ENCODE peak calls at places on chromosomes 2 and 18, in eight cellular contexts. F is Peyer's patch, R is right lobe of liver, M is NB4, P is body of pancreas, V is A549, B is sigmoid colon, Z is HCT116. A is an unnamed sample.

GRCh38 chr18:65725421-65726050 is 25.3 kb upstream of the CDH7 start:
- DNase-seq in F (peak; percentile 59), R (no peak), M (peak; percentile 37), P (peak; percentile 40), V (peak; percentile 36), B (no peak), Z (no peak), A (peak; percentile 41)

GRCh38 chr2:164903214-164903613 is 52.1 kb downstream of the SLC38A11 start:
- DNase-seq in F (no peak), R (no peak), M (no peak), P (no peak), V (no peak), B (no peak), Z (no peak), A (no peak)

GRCh38 chr18:44849361-44849760 is 168.7 kb downstream of the SETBP1 start:
- DNase-seq in F (no peak), R (no peak), M (no peak), P (no peak), V (no peak), B (no peak), Z (no peak), A (no peak)

GRCh38 chr2:105156166-105156565 is 85.4 kb upstream of the GPR45 start:
- DNase-seq in F (no peak), R (no peak), M (no peak), P (no peak), V (no peak), B (no peak), Z (no peak), A (no peak)

GRCh38 chr2:48316753-48317750 is 212.9 kb upstream of the STON1 start:
- DNase-seq in F (no peak), R (no peak), M (peak; percentile 27), P (no peak), V (no peak), B (no peak), Z (no peak), A (no peak)

GRCh38 chr2:152228215-152228614 is 52.7 kb upstream of the STAM2 start:
- DNase-seq in F (no peak), R (no peak), M (no peak), P (no peak), V (no peak), B (no peak), Z (no peak), A (no peak)

GRCh38 chr2:113103958-113104627 is 23.3 kb upstream of the IL1RN start:
- DNase-seq in F (no peak), R (no peak), M (peak; percentile 37), P (no peak), V (no peak), B (no peak), Z (no peak), A (no peak)

GRCh38 chr2:23286765-23287155 is 98.2 kb upstream of the KLHL29 start:
- DNase-seq in F (peak; percentile 55), R (peak; percentile 70), M (no peak), P (peak; percentile 21), V (no peak), B (peak; percentile 86), Z (no peak), A (peak; percentile 35)

GRCh38 chr2:70248810-70249438 is 496 bp upstream of the TIA1 start:
- DNase-seq in F (peak; percentile 96), R (no peak), M (no peak), P (peak; percentile 90), V (peak; percentile 91), B (peak; percentile 95), Z (no peak), A (peak; percentile 90)

GRCh38 chr2:111919794-111920608 is 21.6 kb downstream of the MERTK start:
- DNase-seq in F (peak; percentile 90), R (peak; percentile 86), M (peak; percentile 54), P (peak; percentile 86), V (no peak), B (peak; percentile 74), Z (no peak), A (peak; percentile 80)

GRCh38 chr2:179051250-179051649 is 1.3 kb upstream of the CCDC141 start:
- DNase-seq in F (no peak), R (no peak), M (no peak), P (no peak), V (no peak), B (no peak), Z (no peak), A (no peak)

GRCh38 chr18:64002581-64002980 is 32.7 kb downstream of the SERPINB8 start:
- DNase-seq in F (no peak), R (no peak), M (no peak), P (no peak), V (no peak), B (no peak), Z (no peak), A (no peak)

GRCh38 chr18:58900015-58900649 is 35.5 kb downstream of the ZNF532 start:
- DNase-seq in F (peak; percentile 35), R (no peak), M (no peak), P (no peak), V (no peak), B (no peak), Z (no peak), A (no peak)

GRCh38 chr2:231769170-231770136 is 11.6 kb downstream of the PDE6D start:
- DNase-seq in F (no peak), R (no peak), M (no peak), P (no peak), V (no peak), B (no peak), Z (no peak), A (no peak)

GRCh38 chr2:137123241-137123640 is 357.9 kb downstream of the THSD7B start:
- DNase-seq in F (no peak), R (no peak), M (no peak), P (no peak), V (no peak), B (no peak), Z (no peak), A (no peak)

GRCh38 chr2:207333599-207334308 is 168.0 kb upstream of the KLF7 start:
- DNase-seq in F (no peak), R (no peak), M (no peak), P (no peak), V (no peak), B (no peak), Z (no peak), A (no peak)

GRCh38 chr2:207334309-207334630 is 168.5 kb upstream of the KLF7 start:
- DNase-seq in F (no peak), R (no peak), M (no peak), P (no peak), V (no peak), B (no peak), Z (no peak), A (no peak)

GRCh38 chr2:207332473-207333212 is 166.9 kb upstream of the KLF7 start:
- DNase-seq in F (no peak), R (no peak), M (peak; percentile 30), P (no peak), V (no peak), B (no peak), Z (no peak), A (no peak)

GRCh38 chr2:207337234-207338219 is 171.8 kb upstream of the KLF7 start:
- DNase-seq in F (no peak), R (no peak), M (peak; percentile 68), P (no peak), V (peak; percentile 63), B (no peak), Z (peak; percentile 94), A (no peak)

DNA sequence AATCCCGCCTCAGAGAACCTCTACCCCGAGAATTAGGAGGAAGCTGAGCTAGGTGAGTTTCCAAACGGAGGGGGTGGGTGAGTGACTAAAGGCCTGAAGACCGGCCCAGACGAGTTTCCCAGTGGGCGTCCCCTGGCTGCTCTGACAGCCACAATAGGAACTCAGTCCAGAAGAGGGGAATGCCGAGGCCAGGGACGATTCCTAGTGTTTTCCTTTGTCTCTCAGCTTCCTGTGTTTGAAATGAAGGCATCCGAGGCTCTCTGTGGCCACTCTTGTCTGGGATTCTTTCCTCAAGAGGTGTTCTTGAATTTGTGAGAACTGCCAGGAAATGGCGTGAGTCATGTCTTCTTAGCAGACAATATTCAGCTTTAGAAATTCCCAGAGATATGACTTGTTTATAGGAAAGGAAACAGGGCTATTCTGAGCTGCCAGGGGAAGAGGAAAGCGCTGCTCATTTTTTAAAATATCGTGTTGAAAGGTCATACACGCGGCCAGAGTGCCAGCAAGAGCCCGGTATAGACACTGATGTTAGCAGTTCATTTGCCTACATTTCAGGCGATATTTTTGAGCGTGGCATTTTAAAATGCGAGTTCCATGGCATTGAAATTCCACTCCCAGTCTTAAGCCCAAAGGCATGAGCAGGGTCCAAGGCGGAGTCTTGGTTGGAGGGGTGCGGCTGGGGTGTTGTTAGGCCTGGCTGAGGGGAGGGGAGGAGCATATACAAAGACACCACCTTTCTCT is 169.1 kb upstream of the KLF7 start:
- DNase-seq in F (peak; percentile 57), R (peak; percentile 49), M (no peak), P (peak; percentile 62), V (peak; percentile 88), B (peak; percentile 88), Z (peak; percentile 62), A (peak; percentile 72)
- TF ChIP-seq POLR2A in F (no peak), R (peak; percentile 22), M (no peak), P (no peak), V (no peak), B (no peak), Z (no peak), A (peak; percentile 18)

GRCh38 chr2:175166216-175166824 is 1.7 kb downstream of the ATF2 start:
- DNase-seq in F (no peak), R (no peak), M (no peak), P (no peak), V (no peak), B (no peak), Z (no peak), A (no peak)
- H3K4me3 ChIP-seq in F (no peak overlapping the region), R (no peak overlapping the region), M (peak overlapping the region; percentile 96), P (no peak overlapping the region), V (peak overlapping the region; percentile 95), B (peak overlapping the region; percentile 73), Z (peak overlapping the region; percentile 99), A (no peak overlapping the region)

DNA sequence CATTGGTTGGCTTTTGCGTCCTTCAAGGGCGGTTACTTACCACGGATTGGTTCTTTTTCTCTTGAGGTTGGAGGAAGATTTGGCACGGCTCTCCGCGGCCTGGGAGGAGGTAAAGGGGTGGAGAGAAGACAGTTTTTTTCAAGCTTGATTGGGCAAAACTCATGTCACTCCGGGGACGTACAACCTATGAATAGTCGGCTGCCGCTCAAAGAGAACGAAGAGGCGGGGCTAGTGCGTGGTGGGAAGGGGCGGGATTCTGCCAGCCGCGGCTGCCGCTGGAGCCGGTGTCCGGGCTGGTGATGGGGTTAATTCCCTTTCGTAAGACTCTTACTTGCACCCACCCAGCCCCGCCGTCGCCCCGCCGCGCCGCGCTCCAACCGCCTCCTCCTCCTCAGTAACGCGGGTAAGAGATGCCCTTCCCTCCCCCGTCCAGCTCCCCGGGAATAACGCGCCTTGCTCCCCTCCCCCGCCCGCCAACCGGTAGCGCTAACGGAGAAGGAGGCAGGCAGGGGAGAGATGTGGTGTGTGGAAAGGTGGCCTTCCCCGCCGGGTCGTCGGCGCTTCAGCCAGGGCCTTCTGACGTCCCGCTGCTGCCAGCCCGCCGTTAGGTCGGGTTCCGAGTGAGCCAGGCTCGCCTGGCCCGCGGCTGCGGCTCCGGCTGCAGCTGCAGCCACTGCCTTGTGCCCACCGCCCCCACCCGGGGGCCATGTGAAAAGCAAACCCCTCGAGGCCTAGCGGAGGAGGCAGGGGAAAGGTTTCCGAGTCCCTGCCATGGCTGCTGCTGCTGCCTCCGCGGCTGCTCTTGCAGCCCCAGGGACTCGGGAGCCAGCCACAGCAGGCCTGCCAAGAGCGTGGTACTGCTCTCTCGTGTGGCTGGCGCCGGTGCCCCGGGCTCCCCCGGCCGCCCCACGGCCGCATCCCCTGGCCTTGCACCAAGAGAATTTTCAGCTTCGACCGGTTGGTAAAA is at the start of gene R3HDM1:
- DNase-seq in F (peak; percentile 99), R (peak; percentile 97), M (peak; percentile 100), P (peak; percentile 99), V (peak; percentile 100), B (peak; percentile 100), Z (peak; percentile 100), A (peak; percentile 99)
- TF ChIP-seq POLR2A in F (no peak), R (no peak), M (peak; percentile 63), P (peak; percentile 41), V (peak; percentile 67), B (no peak), Z (peak; percentile 48), A (peak; percentile 56)

GRCh38 chr2:241064008-241064801 is 37.9 kb downstream of the MTERF4 start:
- DNase-seq in F (peak; percentile 57), R (no peak), M (no peak), P (peak; percentile 78), V (peak; percentile 18), B (peak; percentile 51), Z (peak; percentile 19), A (no peak)
- H3K4me3 ChIP-seq in F (no peak overlapping the region), R (no peak overlapping the region), M (no peak overlapping the region), P (peak overlapping the region; percentile 0), V (peak overlapping the region; percentile 13), B (no peak overlapping the region), Z (peak overlapping the region; percentile 50), A (no peak overlapping the region)